ENCODE peak calls at places on chromosomes 3 and 15, in four cellular contexts. N, T, Y and F are unnamed samples. For H3K4me1, the result is how much of the 10 kb centered on the place peaks cover.

GRCh38 chr15:63948971-63949370 is 97.3 kb downstream of the DAPK2 start:
- DNase-seq in T (no peak), Y (peak), N (no peak), F (no peak)

GRCh38 chr3:46378426-46378942 is 7.7 kb downstream of the CCR5 start:
- DNase-seq in N (peak), T (peak), Y (peak), F (peak)

GRCh38 chr3:32305477-32305876 is 67.0 kb downstream of the CMTM8 start:
- DNase-seq in N (no peak), Y (no peak), T (peak), F (no peak)

GRCh38 chr15:101369676-101370075 is 74.6 kb upstream of the SNRPA1 start:
- DNase-seq in T (no peak), N (no peak), Y (no peak), F (no peak)

GRCh38 chr15:25243800-25244097 is 195.1 kb downstream of the UBE3A start:
- DNase-seq in N (no peak), Y (no peak), T (no peak), F (no peak)

GRCh38 chr15:81327526-81327925 is 3.6 kb upstream of the STARD5 start:
- DNase-seq in Y (peak), T (peak), N (no peak), F (no peak)

GRCh38 chr3:9088431-9089353 is 125.4 kb upstream of the RAD18 start:
- DNase-seq in Y (peak), T (peak), N (no peak), F (peak)

GRCh38 chr15:45847645-45848044 is 212.8 kb downstream of the SQOR start:
- DNase-seq in N (no peak), T (no peak), Y (no peak), F (no peak)

GRCh38 chr15:70617076-70617910 is 146.1 kb downstream of the UACA start:
- DNase-seq in N (no peak), Y (no peak), T (peak), F (peak)

GRCh38 chr15:95025924-95026728 is 794.8 kb downstream of the MCTP2 start:
- DNase-seq in T (peak), Y (no peak), N (peak), F (peak)

GRCh38 chr3:72953325-72953956 is 43.2 kb upstream of the PPP4R2 start:
- DNase-seq in Y (no peak), T (peak), N (no peak), F (peak)

GRCh38 chr3:196754215-196754937 is 14.7 kb downstream of the PAK2 start:
- DNase-seq in T (peak), N (no peak), Y (no peak), F (peak)

GRCh38 chr15:51075364-51075763 is 19.3 kb downstream of the TNFAIP8L3 start:
- DNase-seq in T (no peak), Y (no peak), N (peak), F (no peak)

GRCh38 chr3:125213946-125214542 is 1.5 kb upstream of the SLC12A8 start:
- DNase-seq in Y (peak), T (peak), N (no peak), F (peak)

GRCh38 chr3:184716652-184717607 is 5.1 kb upstream of the MAGEF1 start:
- DNase-seq in Y (peak), T (peak), N (no peak), F (no peak)

GRCh38 chr3:185988816-185989175 is 51.0 kb upstream of the TRA2B start:
- DNase-seq in Y (no peak), N (no peak), T (no peak), F (no peak)

GRCh38 chr3:161222662-161223061 is 1.6 kb downstream of the NMD3 start:
- DNase-seq in T (peak), Y (peak), N (no peak), F (no peak)

GRCh38 chr15:77243146-77243545 is 172.2 kb upstream of the TSPAN3 start:
- DNase-seq in T (peak), N (no peak), Y (no peak), F (no peak)

GRCh38 chr3:177340243-177340830 is 143.1 kb upstream of the TBL1XR1 start:
- DNase-seq in Y (no peak), N (no peak), T (no peak), F (no peak)

GRCh38 chr15:57527382-57528091 is 64.2 kb upstream of the MYZAP start:
- DNase-seq in N (peak), Y (peak), T (peak), F (peak)

GRCh38 chr15:26132786-26133185 is 269.7 kb upstream of the ATP10A start:
- DNase-seq in N (no peak), Y (no peak), T (no peak), F (no peak)

GRCh38 chr3:170553788-170554620 is 31.9 kb downstream of the SLC7A14 start:
- DNase-seq in Y (no peak), N (no peak), T (peak), F (no peak)

GRCh38 chr15:88998980-88999713 is 86.0 kb upstream of the MFGE8 start:
- DNase-seq in N (no peak), Y (no peak), T (no peak), F (peak)

GRCh38 chr3:171351676-171352075 is 108.5 kb downstream of the TNIK start:
- DNase-seq in N (no peak), T (peak), Y (peak), F (no peak)

GRCh38 chr3:127196466-127197299 is 3.8 kb downstream of the PRR23E start:
- DNase-seq in N (no peak), T (no peak), Y (no peak), F (no peak)

GRCh38 chr15:61034793-61035710 is 194.1 kb downstream of the RORA start:
- DNase-seq in N (no peak), Y (peak), T (peak), F (no peak)

GRCh38 chr3:72665701-72666443 is 182.4 kb downstream of the SHQ1 start:
- DNase-seq in Y (no peak), N (no peak), T (peak), F (no peak)

GRCh38 chr15:48965972-48966371 is 2.3 kb upstream of the SHC4 start:
- DNase-seq in T (peak), N (no peak), Y (no peak), F (peak)

GRCh38 chr3:106245400-106245799 is 376.6 kb upstream of the CBLB start:
- DNase-seq in Y (no peak), T (no peak), N (no peak), F (no peak)

GRCh38 chr3:180417241-180417640 is 184.7 kb upstream of the TTC14 start:
- DNase-seq in N (no peak), Y (no peak), T (no peak), F (no peak)

GRCh38 chr3:184235381-184236032 is 6.1 kb downstream of the VWA5B2 start:
- DNase-seq in T (no peak), Y (no peak), N (no peak), F (no peak)

GRCh38 chr3:25901796-25902195 is 111.9 kb downstream of the OXSM start:
- DNase-seq in N (no peak), T (no peak), Y (no peak), F (no peak)

GRCh38 chr3:61769266-61769665 is 207.9 kb downstream of the PTPRG start:
- DNase-seq in N (no peak), T (no peak), Y (no peak), F (no peak)

GRCh38 chr3:184770541-184770940 is 41.4 kb upstream of the VPS8 start:
- DNase-seq in Y (no peak), T (no peak), N (no peak), F (no peak)

GRCh38 chr3:8458235-8458634 is 43.4 kb upstream of the LMCD1 start:
- DNase-seq in N (no peak), Y (peak), T (no peak), F (no peak)

GRCh38 chr15:62241135-62241770 is 76.2 kb upstream of the C2CD4B start:
- DNase-seq in Y (no peak), N (no peak), T (peak), F (peak)
- TF ChIP-seq CTCF in Y (peak), N (no peak), T (peak), F (peak)

GRCh38 chr15:67140078-67140833 is 74.9 kb downstream of the SMAD3 start:
- DNase-seq in Y (no peak), T (no peak), N (no peak), F (no peak)
- H3K4me1 ChIP-seq in Y (half or more), T (half or more), N (half or more), F (half or more)

GRCh38 chr3:150760431-150761200 is 2.4 kb downstream of the SIAH2 start:
- DNase-seq in N (no peak), Y (no peak), T (no peak), F (no peak)
- H3K4me3 ChIP-seq in N (peak), Y (peak), T (peak), F (no peak)

GRCh38 chr3:178514411-178514800 is 21.8 kb upstream of the KCNMB2 start:
- DNase-seq in Y (no peak), T (no peak), N (no peak), F (no peak)

GRCh38 chr3:178512627-178513026 is 23.6 kb upstream of the KCNMB2 start:
- DNase-seq in Y (no peak), N (no peak), T (no peak), F (no peak)

GRCh38 chr3:178510496-178510895 is 25.7 kb upstream of the KCNMB2 start:
- DNase-seq in Y (no peak), N (no peak), T (no peak), F (no peak)

GRCh38 chr3:178517665-178518366 is 18.4 kb upstream of the KCNMB2 start:
- DNase-seq in Y (no peak), T (no peak), N (no peak), F (no peak)

GRCh38 chr3:178513539-178514410 is 22.5 kb upstream of the KCNMB2 start:
- DNase-seq in N (peak), Y (no peak), T (peak), F (no peak)
- TF ChIP-seq CTCF in N (no peak), Y (no peak), T (no peak), F (no peak)

GRCh38 chr3:13052191-13052590 is 21.0 kb downstream of the IQSEC1 start:
- DNase-seq in T (no peak), N (no peak), Y (no peak), F (no peak)

GRCh38 chr3:13050446-13050845 is 22.8 kb downstream of the IQSEC1 start:
- DNase-seq in T (no peak), N (no peak), Y (no peak), F (no peak)

GRCh38 chr3:13053425-13053824 is 19.8 kb downstream of the IQSEC1 start:
- DNase-seq in N (no peak), T (no peak), Y (no peak), F (no peak)

GRCh38 chr3:13051066-13051465 is 22.2 kb downstream of the IQSEC1 start:
- DNase-seq in Y (no peak), N (no peak), T (no peak), F (no peak)

DNA sequence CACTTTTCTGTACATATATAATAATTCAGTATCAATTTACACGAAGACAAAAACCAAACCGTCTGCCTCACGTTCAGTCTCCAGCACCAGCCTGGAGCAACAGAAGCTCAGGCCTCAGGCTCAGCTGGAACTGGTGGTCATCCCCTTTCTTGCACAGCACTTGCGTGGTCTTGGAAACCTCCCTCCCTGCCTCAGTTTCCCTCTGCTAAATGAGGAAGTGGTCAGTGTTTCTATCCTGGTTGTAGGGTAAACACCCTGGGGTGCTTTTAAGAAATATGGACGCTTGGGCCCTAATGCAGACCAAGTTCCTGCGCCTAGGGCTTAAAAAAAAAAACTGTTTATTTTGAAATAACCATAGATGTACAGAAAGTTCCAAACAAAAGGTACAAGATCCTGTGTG is 21.6 kb downstream of the IQSEC1 start:
- DNase-seq in T (no peak), N (no peak), Y (no peak), F (no peak)
- H3K4me1 ChIP-seq in T (under half), N (under half), Y (under half), F (under half)

GRCh38 chr3:192918275-192918588 is 576 bp upstream of the MB21D2 start:
- DNase-seq in T (no peak), N (no peak), Y (no peak), F (no peak)
- H3K4me3 ChIP-seq in T (peak), N (peak), Y (peak), F (peak)

GRCh38 chr3:119463171-119464169 is at the start of gene TMEM39A:
- DNase-seq in T (peak), Y (peak), N (peak), F (peak)
- TF ChIP-seq CTCF in T (no peak), Y (no peak), N (no peak), F (no peak)

GRCh38 chr15:41937568-41937923 is 34.8 kb downstream of the EHD4 start:
- DNase-seq in N (no peak), T (no peak), Y (no peak), F (no peak)

GRCh38 chr15:41939986-41940385 is 32.4 kb downstream of the EHD4 start:
- DNase-seq in T (no peak), Y (no peak), N (no peak), F (no peak)

GRCh38 chr15:41941644-41942415 is 30.5 kb downstream of the EHD4 start:
- DNase-seq in N (no peak), Y (no peak), T (no peak), F (no peak)

GRCh38 chr15:41942886-41943285 is 29.5 kb downstream of the EHD4 start:
- DNase-seq in N (no peak), Y (no peak), T (no peak), F (no peak)

GRCh38 chr15:41940441-41940857 is 31.9 kb downstream of the EHD4 start:
- DNase-seq in T (peak), Y (peak), N (no peak), F (no peak)
- H3K4me1 ChIP-seq in T (under half), Y (half or more), N (half or more), F (under half)

DNA sequence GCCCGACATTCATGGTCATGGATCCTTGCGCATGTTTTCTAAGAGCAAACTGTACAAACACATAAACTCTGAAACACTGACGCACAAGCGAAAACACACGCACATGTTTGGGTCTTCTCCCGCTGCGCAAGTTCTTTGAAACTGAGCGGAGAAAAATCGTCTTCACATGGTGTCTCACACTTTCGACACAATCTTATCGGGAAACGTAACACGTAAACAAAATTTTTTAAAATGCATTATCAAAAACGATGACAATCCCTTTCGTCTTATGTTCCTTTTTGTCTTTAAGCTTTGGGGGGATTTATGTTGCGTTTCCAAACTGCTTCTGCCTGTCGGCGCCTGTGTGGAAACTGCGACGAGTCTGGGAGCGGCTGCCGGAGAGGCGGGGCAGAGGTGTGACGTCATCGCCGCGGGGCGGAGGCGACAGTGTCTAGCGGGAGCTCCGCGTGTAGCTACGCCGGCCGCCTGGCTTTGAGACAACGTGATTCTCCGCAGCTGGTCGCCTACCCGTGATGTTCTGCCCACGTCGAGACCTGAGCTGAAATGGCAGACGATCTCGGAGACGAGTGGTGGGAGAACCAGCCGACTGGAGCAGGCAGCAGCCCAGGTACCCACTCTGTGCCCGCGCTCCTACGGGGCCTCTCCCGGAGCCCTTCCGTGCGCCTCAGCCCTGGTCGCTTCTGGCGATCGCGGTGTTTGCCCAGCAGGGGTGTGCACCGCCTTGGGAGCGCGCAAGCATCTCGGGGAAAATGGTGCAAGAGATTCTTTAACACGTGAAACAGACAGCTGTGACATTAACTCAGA is at the start of gene CMSS1:
- DNase-seq in Y (peak), N (peak), T (peak), F (peak)
- H3K4me3 ChIP-seq in Y (peak), N (peak), T (peak), F (peak)